ENCODE peak calls at places on chromosome 15, in five cellular contexts. U, F, O, H and M are unnamed samples.

GRCh38 chr15:83605595-83605994 is 48.3 kb upstream of the ADAMTSL3 start:
- DNase-seq in U (no peak), O (no peak), F (no peak), H (no peak), M (no peak)

GRCh38 chr15:51735611-51736010 is 1.8 kb downstream of the LYSMD2 start:
- DNase-seq in U (no peak), H (no peak), O (no peak), F (no peak), M (no peak)

GRCh38 chr15:40941528-40942336 is 11.5 kb upstream of the CHAC1 start:
- DNase-seq in H (no peak), O (no peak), F (peak), U (peak), M (no peak)

GRCh38 chr15:92981333-92981732 is 81.2 kb downstream of the CHD2 start:
- DNase-seq in O (no peak), U (no peak), F (no peak), H (no peak), M (peak)

GRCh38 chr15:58410353-58410752 is 21.4 kb upstream of the LIPC start:
- DNase-seq in H (peak), O (no peak), F (no peak), U (peak), M (no peak)

GRCh38 chr15:63450884-63451225 is 53.5 kb upstream of the USP3 start:
- DNase-seq in F (no peak), O (no peak), U (no peak), H (no peak), M (no peak)

GRCh38 chr15:57456559-57456958 is 80.3 kb downstream of the CGNL1 start:
- DNase-seq in H (no peak), U (no peak), O (no peak), F (no peak), M (no peak)

GRCh38 chr15:87866961-87867360 is 389.6 kb downstream of the NTRK3 start:
- DNase-seq in H (no peak), U (no peak), O (no peak), F (no peak), M (no peak)

GRCh38 chr15:80828796-80829195 is 49.6 kb downstream of the CEMIP start:
- DNase-seq in F (no peak), H (no peak), U (no peak), O (no peak), M (no peak)

GRCh38 chr15:34496616-34497015 is 59.0 kb upstream of the GOLGA8A start:
- DNase-seq in O (no peak), H (no peak), F (no peak), U (no peak), M (no peak)

GRCh38 chr15:100713163-100713867 is 110.9 kb downstream of the ASB7 start:
- DNase-seq in F (peak), O (no peak), H (no peak), U (no peak), M (peak)

GRCh38 chr15:95501865-95502264 is 828.6 kb upstream of the NR2F2 start:
- DNase-seq in F (no peak), H (no peak), U (no peak), O (no peak), M (no peak)

GRCh38 chr15:69120732-69121131 is 39.7 kb upstream of the GLCE start:
- DNase-seq in H (no peak), U (no peak), F (no peak), O (no peak), M (no peak)

GRCh38 chr15:31799711-31800321 is 230.5 kb upstream of the CHRNA7 start:
- DNase-seq in U (no peak), F (no peak), O (no peak), H (peak), M (no peak)

GRCh38 chr15:45589296-45589695 is 2.1 kb downstream of the BLOC1S6 start:
- DNase-seq in F (no peak), O (no peak), H (no peak), U (no peak), M (no peak)

GRCh38 chr15:81279621-81280051 is 44.3 kb downstream of the STARD5 start:
- DNase-seq in O (no peak), U (no peak), H (no peak), F (no peak), M (no peak)

GRCh38 chr15:89566621-89567294 is 8.5 kb upstream of the TICRR start:
- DNase-seq in O (no peak), F (no peak), U (no peak), H (no peak), M (no peak)

GRCh38 chr15:60633426-60633968 is 154.6 kb upstream of the ICE2 start:
- DNase-seq in U (no peak), O (no peak), F (no peak), H (no peak), M (no peak)

GRCh38 chr15:26081758-26082068 is 218.6 kb upstream of the ATP10A start:
- DNase-seq in H (no peak), U (no peak), F (peak), O (no peak), M (no peak)

GRCh38 chr15:85927936-85928537 is 133.3 kb upstream of the KLHL25 start:
- DNase-seq in U (no peak), F (no peak), O (no peak), H (no peak), M (no peak)

GRCh38 chr15:32096867-32097266 is 66.6 kb downstream of the CHRNA7 start:
- DNase-seq in O (no peak), F (no peak), U (no peak), H (no peak), M (no peak)

GRCh38 chr15:63945838-63946298 is 100.4 kb downstream of the DAPK2 start:
- DNase-seq in O (no peak), H (no peak), F (peak), U (no peak), M (no peak)

GRCh38 chr15:31172606-31173005 is 71.1 kb upstream of the TRPM1 start:
- DNase-seq in U (no peak), F (no peak), H (no peak), O (no peak), M (no peak)

GRCh38 chr15:89958107-89958805 is 42.9 kb upstream of the ZNF710 start:
- DNase-seq in F (peak), O (no peak), U (no peak), H (no peak), M (no peak)

GRCh38 chr15:27820232-27820631 is 278.9 kb downstream of the OCA2 start:
- DNase-seq in U (peak), H (no peak), O (no peak), F (no peak), M (no peak)

GRCh38 chr15:62360286-62360685 is 195.2 kb upstream of the C2CD4B start:
- DNase-seq in O (no peak), U (no peak), F (no peak), H (no peak), M (no peak)

GRCh38 chr15:66128116-66128715 is 125.3 kb downstream of the MEGF11 start:
- DNase-seq in O (no peak), U (no peak), H (no peak), F (no peak), M (no peak)

GRCh38 chr15:66123799-66124198 is 129.8 kb downstream of the MEGF11 start:
- DNase-seq in U (no peak), H (no peak), O (no peak), F (no peak), M (no peak)

GRCh38 chr15:66120422-66120821 is 133.1 kb downstream of the MEGF11 start:
- DNase-seq in U (no peak), O (no peak), H (no peak), F (no peak), M (no peak)

GRCh38 chr15:66126057-66126855 is 127.3 kb downstream of the MEGF11 start:
- DNase-seq in U (no peak), F (no peak), H (no peak), O (no peak), M (no peak)

GRCh38 chr15:66124626-66125025 is 128.9 kb downstream of the MEGF11 start:
- DNase-seq in H (no peak), F (no peak), U (no peak), O (no peak), M (no peak)
- TF ChIP-seq ATF3 in H (no peak), F (no peak), U (no peak), O (no peak), M (no peak)

DNA sequence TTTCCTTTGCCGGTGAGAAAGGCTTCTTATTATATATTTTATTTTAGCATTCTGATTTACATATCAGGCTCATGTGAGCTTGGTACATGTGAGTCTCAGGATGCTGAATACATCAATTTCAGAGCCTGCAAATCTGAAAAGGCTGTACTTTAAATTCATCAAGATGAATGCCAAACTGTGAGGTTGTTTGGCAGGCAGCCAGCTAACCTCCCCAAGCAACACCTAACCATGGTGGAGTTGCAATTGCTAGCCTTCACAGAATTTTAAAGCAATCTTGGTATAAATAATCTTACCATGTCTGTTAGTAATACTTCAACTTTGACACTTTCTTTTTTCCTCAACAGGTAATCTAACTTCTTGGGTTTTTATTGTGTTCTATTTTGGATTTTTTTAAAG is 252.5 kb downstream of the CDIN1 start:
- DNase-seq in H (no peak), F (no peak), O (no peak), U (no peak), M (no peak)
- H3K9ac ChIP-seq in H (no peak), F (no peak), O (no peak), U (no peak), M (no peak)

GRCh38 chr15:97995192-97995591 is 34.7 kb downstream of the ARRDC4 start:
- DNase-seq in O (no peak), F (no peak), U (no peak), H (no peak), M (no peak)

GRCh38 chr15:97998307-97999071 is 38.0 kb downstream of the ARRDC4 start:
- DNase-seq in U (no peak), F (no peak), O (no peak), H (no peak), M (no peak)

GRCh38 chr15:97993310-97993738 is 32.8 kb downstream of the ARRDC4 start:
- DNase-seq in F (no peak), O (no peak), U (peak), H (no peak), M (no peak)

GRCh38 chr15:97992831-97993230 is 32.3 kb downstream of the ARRDC4 start:
- DNase-seq in U (no peak), F (no peak), H (no peak), O (no peak), M (no peak)

GRCh38 chr15:97995881-97996603 is 35.5 kb downstream of the ARRDC4 start:
- DNase-seq in U (peak), O (no peak), H (no peak), F (no peak), M (no peak)
- TF ChIP-seq ATF3 in U (no peak), O (no peak), H (no peak), F (no peak), M (no peak)

GRCh38 chr15:48384616-48385015 is 53.4 kb downstream of the DUT start:
- DNase-seq in O (no peak), H (no peak), F (no peak), U (no peak), M (no peak)
- H3K9ac ChIP-seq in O (no peak), H (no peak), F (no peak), U (no peak), M (no peak)

GRCh38 chr15:74793135-74794028 is 11.5 kb downstream of the CSK start:
- DNase-seq in H (no peak), O (no peak), F (no peak), U (no peak), M (no peak)
- TF ChIP-seq ATF3 in H (no peak), O (no peak), F (no peak), U (no peak), M (no peak)